ENCODE peak calls at places on chromosomes 12 and 14, in seven cellular contexts. Q is activated CD4-positive, alpha-beta T cell treated with anti-CD3 and anti-CD28 coated beads, Interleukin-2, amount 50 U/mL, for 24 hours; V is NCI-H510A; L is C1 segment of cervical spinal cord; D is osteocyte; P is glutamatergic neuron; I is natural killer cell. E is an unnamed sample.

GRCh38 chr14:103550451-103551337 is 11.8 kb downstream of the BAG5 start:
- DNase-seq in Q (no peak), V (peak; percentile 83), P (no peak), D (no peak), I (no peak), L (no peak), E (no peak)

GRCh38 chr14:52018252-52018651 is 28.9 kb downstream of the RTRAF start:
- DNase-seq in I (no peak), V (no peak), D (no peak), Q (no peak), L (no peak), P (no peak), E (no peak)

GRCh38 chr14:95164506-95164905 is 7.2 kb upstream of the DICER1 start:
- DNase-seq in P (no peak), L (no peak), D (no peak), V (no peak), Q (no peak), I (no peak), E (no peak)

GRCh38 chr12:12934556-12934955 is 17.4 kb downstream of the GPRC5D start:
- DNase-seq in L (no peak), D (no peak), I (no peak), V (no peak), P (no peak), Q (no peak), E (no peak)

GRCh38 chr14:68627868-68628604 is 164.8 kb downstream of the ZFP36L1 start:
- DNase-seq in Q (peak; percentile 29), I (peak; percentile 39), V (no peak), P (peak; percentile 60), L (no peak), D (peak; percentile 85), E (peak; percentile 66)

GRCh38 chr12:46230985-46231384 is 37.9 kb downstream of the SLC38A1 start:
- DNase-seq in P (no peak), V (no peak), L (no peak), D (no peak), I (no peak), Q (no peak), E (no peak)

GRCh38 chr14:105294142-105294597 is 6.6 kb downstream of the BRF1 start:
- DNase-seq in L (no peak), I (peak; percentile 73), Q (no peak), P (no peak), V (peak; percentile 41), D (no peak), E (no peak)

GRCh38 chr14:101077511-101078074 is 174.1 kb upstream of the RTL1 start:
- DNase-seq in L (no peak), D (peak; percentile 80), I (peak; percentile 10), P (peak; percentile 71), V (peak; percentile 89), Q (no peak), E (peak; percentile 81)

GRCh38 chr12:43278268-43278832 is 273.7 kb downstream of the ADAMTS20 start:
- DNase-seq in I (no peak), V (no peak), Q (no peak), P (no peak), D (no peak), L (no peak), E (no peak)

GRCh38 chr14:96225745-96226151 is 21.1 kb downstream of the BDKRB2 start:
- DNase-seq in L (no peak), V (no peak), P (peak; percentile 63), Q (no peak), I (no peak), D (no peak), E (peak; percentile 73)

GRCh38 chr12:7142057-7142644 is 12.0 kb downstream of the CLSTN3 start:
- DNase-seq in L (no peak), D (no peak), I (peak; percentile 36), Q (no peak), V (no peak), P (peak; percentile 78), E (peak; percentile 65)

GRCh38 chr14:40252817-40253447 is 820.7 kb upstream of the FBXO33 start:
- DNase-seq in P (no peak), V (no peak), I (no peak), Q (no peak), L (no peak), D (no peak), E (no peak)

GRCh38 chr12:109888179-109889020 is 8.1 kb upstream of the GLTP start:
- DNase-seq in Q (no peak), I (peak; percentile 37), L (no peak), P (no peak), D (no peak), V (no peak), E (no peak)

GRCh38 chr12:102356690-102357089 is 123.7 kb downstream of the IGF1 start:
- DNase-seq in P (no peak), Q (no peak), V (no peak), D (no peak), I (no peak), L (no peak), E (no peak)

GRCh38 chr12:124337628-124338027 is 42.7 kb downstream of the RFLNA start:
- DNase-seq in D (no peak), P (no peak), Q (no peak), V (no peak), L (no peak), I (no peak), E (no peak)

GRCh38 chr12:76277480-76277879 is 70.7 kb downstream of the BBS10 start:
- DNase-seq in L (no peak), Q (no peak), P (no peak), V (no peak), I (no peak), D (no peak), E (no peak)

GRCh38 chr14:75150150-75150549 is 23.3 kb upstream of the NEK9 start:
- DNase-seq in I (no peak), P (no peak), D (no peak), Q (no peak), V (no peak), L (no peak), E (no peak)

GRCh38 chr14:70338550-70338949 is 20.9 kb downstream of the COX16 start:
- DNase-seq in V (no peak), D (no peak), Q (no peak), L (no peak), P (no peak), I (no peak), E (no peak)

GRCh38 chr12:129531004-129531403 is 372.8 kb downstream of the TMEM132D start:
- DNase-seq in D (no peak), L (no peak), Q (no peak), V (no peak), I (no peak), P (no peak), E (no peak)

GRCh38 chr14:68094158-68094557 is 274.6 kb downstream of the RAD51B start:
- DNase-seq in I (no peak), D (no peak), L (no peak), P (no peak), V (no peak), Q (no peak), E (no peak)

E was measured in nephron progenitor cell.